ENCODE peak calls at places on chromosome 2, in six cellular contexts. M is fibroblast of lung, Z is ascending aorta, K is kidney, F is WERI-Rb-1, L is GM23338. D is an unnamed sample.

GRCh38 chr2:156892449-156893335 is 364.8 kb upstream of the GALNT5 start:
- DNase-seq in M (peak), Z (no peak), K (no peak), F (peak), L (peak), D (no peak)

GRCh38 chr2:19250906-19251305 is 107.5 kb downstream of the OSR1 start:
- DNase-seq in M (peak), Z (no peak), K (no peak), F (no peak), L (no peak), D (no peak)

GRCh38 chr2:110679337-110679707 is 1.5 kb upstream of the BUB1 start:
- DNase-seq in M (peak), Z (no peak), K (no peak), F (no peak), L (no peak), D (no peak)

GRCh38 chr2:143830476-143830875 is 689.4 kb downstream of the ZEB2 start:
- DNase-seq in M (no peak), Z (no peak), K (no peak), F (no peak), L (no peak), D (no peak)

GRCh38 chr2:100423631-100424030 is 6.2 kb upstream of the CHST10 start:
- DNase-seq in M (peak), Z (no peak), K (no peak), F (no peak), L (no peak), D (peak)

GRCh38 chr2:133360882-133361281 is 207.4 kb downstream of the NCKAP5 start:
- DNase-seq in M (no peak), Z (no peak), K (no peak), F (no peak), L (no peak), D (no peak)

GRCh38 chr2:36456227-36456788 is 100.7 kb downstream of the CRIM1 start:
- DNase-seq in M (peak), Z (peak), K (peak), F (no peak), L (no peak), D (no peak)

GRCh38 chr2:145415151-145415550 is 895.2 kb upstream of the ZEB2 start:
- DNase-seq in M (no peak), Z (no peak), K (no peak), F (no peak), L (no peak), D (no peak)

GRCh38 chr2:86622409-86622877 is 1.2 kb downstream of the RNF103 start:
- DNase-seq in M (peak), Z (peak), K (peak), F (no peak), L (peak), D (no peak)

GRCh38 chr2:54763636-54764291 is 40.3 kb downstream of the EML6 start:
- DNase-seq in M (no peak), Z (no peak), K (no peak), F (peak), L (peak), D (no peak)

GRCh38 chr2:37911296-37911888 is 13.7 kb upstream of the RMDN2 start:
- DNase-seq in M (no peak), Z (no peak), K (no peak), F (no peak), L (no peak), D (no peak)

GRCh38 chr2:234139755-234140154 is 89.3 kb downstream of the SPP2 start:
- DNase-seq in M (peak), Z (no peak), K (no peak), F (no peak), L (no peak), D (no peak)

GRCh38 chr2:49801898-49802297 is 647.6 kb upstream of the FSHR start:
- DNase-seq in M (no peak), Z (no peak), K (no peak), F (no peak), L (no peak), D (no peak)

GRCh38 chr2:24721470-24721869 is 71.7 kb downstream of the PTRHD1 start:
- DNase-seq in M (peak), Z (peak), K (peak), F (peak), L (no peak), D (peak)

GRCh38 chr2:158042666-158043065 is 59.0 kb upstream of the UPP2 start:
- DNase-seq in M (no peak), Z (no peak), K (no peak), F (no peak), L (no peak), D (no peak)

GRCh38 chr2:101597347-101597944 is 100.1 kb upstream of the MAP4K4 start:
- DNase-seq in M (peak), Z (peak), K (no peak), F (no peak), L (no peak), D (peak)

GRCh38 chr2:45168731-45169338 is 159.6 kb upstream of the SIX2 start:
- DNase-seq in M (no peak), Z (no peak), K (no peak), F (peak), L (peak), D (no peak)

GRCh38 chr2:8593239-8593638 is 88.6 kb upstream of the ID2 start:
- DNase-seq in M (no peak), Z (peak), K (no peak), F (no peak), L (no peak), D (no peak)

GRCh38 chr2:1664076-1664605 is 80.2 kb downstream of the PXDN start:
- DNase-seq in M (no peak), Z (no peak), K (no peak), F (no peak), L (no peak), D (no peak)

GRCh38 chr2:201237486-201238241 is 22.7 kb upstream of the CASP8 start:
- DNase-seq in M (no peak), Z (no peak), K (no peak), F (no peak), L (no peak), D (no peak)

GRCh38 chr2:215619989-215620388 is 184.1 kb upstream of the FN1 start:
- DNase-seq in M (no peak), Z (no peak), K (peak), F (no peak), L (no peak), D (no peak)

GRCh38 chr2:187360286-187360685 is 87.8 kb downstream of the CALCRL start:
- DNase-seq in M (peak), Z (no peak), K (no peak), F (no peak), L (no peak), D (no peak)

GRCh38 chr2:66789741-66790140 is 354.8 kb downstream of the MEIS1 start:
- DNase-seq in M (peak), Z (no peak), K (no peak), F (no peak), L (no peak), D (no peak)

GRCh38 chr2:86102157-86102556 is 3.5 kb downstream of the POLR1A start:
- DNase-seq in M (no peak), Z (no peak), K (no peak), F (no peak), L (no peak), D (no peak)

GRCh38 chr2:168336786-168337388 is 89.5 kb upstream of the STK39 start:
- DNase-seq in M (no peak), Z (no peak), K (no peak), F (peak), L (peak), D (no peak)

GRCh38 chr2:128642316-128642715 is 323.6 kb upstream of the HS6ST1 start:
- DNase-seq in M (no peak), Z (peak), K (peak), F (no peak), L (no peak), D (no peak)

GRCh38 chr2:72932045-72932444 is 14.7 kb downstream of the EMX1 start:
- DNase-seq in M (peak), Z (no peak), K (no peak), F (no peak), L (no peak), D (no peak)

GRCh38 chr2:191083546-191083945 is 67.2 kb downstream of the STAT4 start:
- DNase-seq in M (peak), Z (no peak), K (no peak), F (no peak), L (no peak), D (no peak)
- H3K4me3 ChIP-seq in M (no peak), Z (no peak), K (no peak), F (no peak), L (no peak), D (no peak)

GRCh38 chr2:74001781-74002514 is 17.2 kb downstream of the TET3 start:
- DNase-seq in M (no peak), Z (no peak), K (no peak), F (no peak), L (no peak), D (no peak)

GRCh38 chr2:74002515-74003391 is 18.0 kb downstream of the TET3 start:
- DNase-seq in M (peak), Z (peak), K (peak), F (peak), L (peak), D (no peak)

GRCh38 chr2:74004212-74005182 is 19.8 kb downstream of the TET3 start:
- DNase-seq in M (no peak), Z (peak), K (no peak), F (peak), L (no peak), D (no peak)

GRCh38 chr2:74005786-74006185 is 21.1 kb downstream of the TET3 start:
- DNase-seq in M (no peak), Z (peak), K (no peak), F (peak), L (no peak), D (no peak)

GRCh38 chr2:74003494-74004211 is 18.9 kb downstream of the TET3 start:
- DNase-seq in M (peak), Z (peak), K (no peak), F (no peak), L (peak), D (peak)
- H3K4me3 ChIP-seq in M (peak), Z (peak), K (no peak), F (peak), L (peak), D (peak)

DNA sequence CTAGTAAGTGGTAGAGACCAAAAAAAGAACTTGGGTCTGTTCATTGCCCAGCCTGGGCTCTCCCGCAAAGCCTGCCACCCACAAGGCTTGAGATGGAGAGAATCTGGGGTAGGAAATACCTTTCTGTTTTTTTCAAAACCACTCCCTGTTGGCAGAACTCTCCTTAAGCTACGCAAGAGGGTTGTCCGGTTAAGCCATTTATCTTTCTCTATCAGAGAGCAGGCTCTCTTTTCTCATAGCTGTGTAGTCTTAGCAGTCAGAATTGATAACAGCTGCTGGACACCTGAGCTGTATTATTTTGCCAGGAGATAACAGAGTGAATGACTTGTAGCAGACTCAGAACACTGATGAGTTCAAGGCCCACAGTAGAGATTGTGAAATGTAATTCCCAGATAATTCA is 1088.1 kb downstream of the TSN start:
- DNase-seq in M (peak), Z (no peak), K (no peak), F (no peak), L (no peak), D (no peak)
- H3K4me3 ChIP-seq in M (no peak), Z (no peak), K (no peak), F (no peak), L (no peak), D (no peak)

GRCh38 chr2:224584768-224585204 is 377 bp downstream of the CUL3 start:
- DNase-seq in M (peak), Z (peak), K (peak), F (peak), L (peak), D (no peak)
- H3K4me3 ChIP-seq in M (peak), Z (peak), K (peak), F (peak), L (peak), D (peak)

DNA sequence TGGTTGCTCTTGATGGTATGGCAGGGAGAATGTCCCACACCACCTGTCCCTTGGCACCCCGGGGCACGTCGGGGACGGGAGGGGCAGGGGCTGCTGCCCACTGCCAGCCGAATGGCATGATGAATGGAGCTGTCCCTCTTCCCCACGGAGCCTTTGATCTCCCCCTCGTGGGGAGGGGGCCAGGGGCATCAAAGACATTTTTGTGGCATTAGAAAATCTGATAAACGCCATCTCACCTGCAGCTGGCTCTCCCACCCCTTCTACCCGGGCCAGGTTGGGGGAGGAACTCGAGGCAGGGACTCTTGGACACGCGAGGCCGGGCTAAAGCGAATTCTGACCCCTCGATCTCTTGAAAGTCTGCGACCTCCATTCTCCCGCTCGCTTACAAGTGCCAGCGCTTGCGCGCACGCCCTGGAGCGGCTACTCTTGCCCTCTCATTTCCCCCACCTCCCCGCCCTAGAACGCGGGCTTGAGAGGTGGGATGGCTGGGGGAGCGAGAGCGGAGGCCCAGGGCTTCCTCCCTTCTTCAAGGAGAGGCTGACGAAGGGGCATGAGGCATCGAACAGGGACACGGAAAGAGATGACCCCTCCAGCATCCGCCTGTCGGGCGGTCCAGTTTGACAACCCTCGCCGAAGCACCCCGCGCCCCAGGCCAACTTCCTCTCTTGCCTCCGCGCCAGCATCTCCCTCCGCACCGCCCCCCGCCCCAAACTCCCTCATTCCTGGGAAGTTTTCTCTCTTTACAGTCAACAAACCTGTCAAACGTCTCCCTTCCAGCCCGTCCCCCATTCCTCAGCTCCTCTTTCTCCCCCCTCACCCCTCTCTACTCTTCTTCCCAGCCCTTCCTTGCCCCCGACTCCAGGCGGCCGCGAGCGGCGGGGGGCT is 692 bp upstream of the WNT6 start:
- DNase-seq in M (no peak), Z (no peak), K (no peak), F (no peak), L (peak), D (no peak)
- H3K4me3 ChIP-seq in M (no peak), Z (peak), K (no peak), F (peak), L (peak), D (no peak)

GRCh38 chr2:98732430-98733051 is 1.6 kb upstream of the MGAT4A start:
- DNase-seq in M (no peak), Z (no peak), K (no peak), F (no peak), L (no peak), D (no peak)

GRCh38 chr2:98734823-98735260 is 3.9 kb upstream of the MGAT4A start:
- DNase-seq in M (no peak), Z (no peak), K (no peak), F (peak), L (no peak), D (no peak)

GRCh38 chr2:98731709-98732349 is 897 bp upstream of the MGAT4A start:
- DNase-seq in M (no peak), Z (no peak), K (no peak), F (no peak), L (peak), D (no peak)

GRCh38 chr2:98736464-98736889 is 5.5 kb upstream of the MGAT4A start:
- DNase-seq in M (peak), Z (no peak), K (no peak), F (no peak), L (no peak), D (no peak)

GRCh38 chr2:98734157-98734556 is 3.2 kb upstream of the MGAT4A start:
- DNase-seq in M (no peak), Z (no peak), K (no peak), F (no peak), L (no peak), D (no peak)
- H3K4me3 ChIP-seq in M (no peak), Z (no peak), K (no peak), F (no peak), L (no peak), D (no peak)

GRCh38 chr2:12231288-12231687 is 484.9 kb downstream of the LPIN1 start:
- DNase-seq in M (no peak), Z (no peak), K (no peak), F (no peak), L (no peak), D (no peak)

GRCh38 chr2:12232876-12233275 is 483.9 kb upstream of the TRIB2 start:
- DNase-seq in M (no peak), Z (no peak), K (no peak), F (no peak), L (no peak), D (no peak)

GRCh38 chr2:12240216-12240615 is 476.5 kb upstream of the TRIB2 start:
- DNase-seq in M (no peak), Z (no peak), K (no peak), F (no peak), L (no peak), D (no peak)

DNA sequence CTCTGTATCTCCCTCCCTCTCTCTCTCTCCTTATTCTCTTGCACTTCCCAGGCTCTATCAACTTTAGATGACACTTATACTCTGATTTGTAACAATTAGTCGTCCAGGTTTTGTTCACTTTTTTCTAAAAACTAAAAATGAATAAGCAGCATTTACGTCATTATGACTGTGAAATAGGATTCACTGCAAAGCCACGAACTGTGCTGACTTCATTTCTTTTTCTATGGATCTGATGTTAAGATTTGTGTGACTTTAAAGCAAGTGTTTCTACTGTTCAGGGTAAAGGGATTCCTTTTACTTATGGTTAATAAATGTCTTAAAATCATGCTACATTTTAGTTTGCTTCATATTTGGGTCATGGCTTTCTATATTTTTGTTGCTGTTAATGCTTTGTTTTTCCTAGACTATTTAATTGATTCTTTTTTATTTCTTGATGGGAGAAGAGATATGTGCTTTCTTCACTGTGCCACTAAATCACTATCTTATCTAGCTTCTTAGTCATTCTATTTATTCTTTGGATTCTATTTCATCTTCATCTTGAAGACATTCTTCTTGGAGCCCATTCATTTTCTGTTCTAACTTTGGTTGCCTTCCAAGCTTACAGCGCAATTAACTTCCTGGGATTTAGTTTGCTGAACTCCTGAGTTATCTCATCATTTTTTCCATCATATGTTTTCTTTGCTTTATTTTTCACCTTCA is 480.5 kb upstream of the TRIB2 start:
- DNase-seq in M (peak), Z (no peak), K (no peak), F (no peak), L (no peak), D (no peak)
- H3K4me3 ChIP-seq in M (no peak), Z (no peak), K (no peak), F (no peak), L (no peak), D (no peak)

GRCh38 chr2:98702127-98702802 is 28.7 kb downstream of the MGAT4A start:
- DNase-seq in M (no peak), Z (no peak), K (no peak), F (no peak), L (no peak), D (no peak)
- H3K4me3 ChIP-seq in M (no peak), Z (no peak), K (peak), F (no peak), L (no peak), D (no peak)

D was measured in BJ.